ENCODE peak calls at places on chromosome 3, in five cellular contexts. F is A673; A is psoas muscle; N is CD8-positive, alpha-beta T cell; V is pancreas. U is an unnamed sample.

GRCh38 chr3:13647314-13648059 is 98.6 kb downstream of the FBLN2 start:
- DNase-seq in V (no peak), A (no peak), F (peak), N (no peak), U (peak)

GRCh38 chr3:50147861-50148260 is 7.3 kb upstream of the SEMA3F start:
- DNase-seq in N (no peak), F (no peak), V (no peak), A (no peak), U (no peak)

GRCh38 chr3:180693656-180694055 is 14.4 kb upstream of the CCDC39 start:
- DNase-seq in N (no peak), V (no peak), F (no peak), A (no peak), U (no peak)

GRCh38 chr3:129950318-129951046 is 24.0 kb upstream of the TRH start:
- DNase-seq in V (no peak), F (no peak), N (no peak), A (no peak), U (no peak)

GRCh38 chr3:61701019-61701418 is 139.6 kb downstream of the PTPRG start:
- DNase-seq in A (no peak), V (no peak), F (peak), N (no peak), U (no peak)

GRCh38 chr3:40615110-40615915 is 90.6 kb downstream of the ZNF621 start:
- DNase-seq in A (no peak), F (peak), N (no peak), V (no peak), U (no peak)

GRCh38 chr3:11452988-11453847 is 181.0 kb downstream of the ATG7 start:
- DNase-seq in A (no peak), F (peak), N (no peak), V (no peak), U (peak)

GRCh38 chr3:58417075-58417474 is 16.6 kb downstream of the PDHB start:
- DNase-seq in F (no peak), N (no peak), A (no peak), V (no peak), U (no peak)

GRCh38 chr3:34285465-34286188 is 487.2 kb downstream of the PDCD6IP start:
- DNase-seq in V (no peak), A (no peak), N (no peak), F (peak), U (no peak)

GRCh38 chr3:27758083-27758482 is 36.0 kb upstream of the EOMES start:
- DNase-seq in V (no peak), A (no peak), F (no peak), N (no peak), U (peak)

GRCh38 chr3:68889328-68889727 is 43.0 kb downstream of the TAFA4 start:
- DNase-seq in A (no peak), V (no peak), N (no peak), F (no peak), U (no peak)

GRCh38 chr3:45958333-45958791 is 15.1 kb downstream of the CXCR6 start:
- DNase-seq in F (no peak), V (no peak), A (peak), N (no peak), U (no peak)

GRCh38 chr3:104101736-104102135 is 1265.0 kb upstream of the ALCAM start:
- DNase-seq in V (no peak), A (no peak), F (no peak), N (no peak), U (no peak)

GRCh38 chr3:106473576-106474506 is 605.0 kb upstream of the CBLB start:
- DNase-seq in V (no peak), A (no peak), N (no peak), F (no peak), U (no peak)

GRCh38 chr3:61181874-61182273 is 69.4 kb downstream of the FHIT start:
- DNase-seq in V (no peak), N (no peak), A (no peak), F (peak), U (peak)

GRCh38 chr3:138222316-138222715 is 35.2 kb downstream of the ARMC8 start:
- DNase-seq in A (no peak), N (no peak), V (no peak), F (no peak), U (no peak)

GRCh38 chr3:52843881-52844280 is 9.1 kb upstream of the MUSTN1 start:
- DNase-seq in N (no peak), V (no peak), A (peak), F (no peak), U (no peak)

GRCh38 chr3:190017575-190018288 is 103.0 kb downstream of the P3H2 start:
- DNase-seq in A (no peak), F (peak), V (no peak), N (no peak), U (peak)

GRCh38 chr3:141448606-141449216 is 38.1 kb upstream of the RASA2 start:
- DNase-seq in F (no peak), A (no peak), V (no peak), N (no peak), U (no peak)

GRCh38 chr3:46496745-46497555 is 826 bp upstream of the RTP3 start:
- DNase-seq in F (peak), N (peak), A (no peak), V (no peak), U (peak)

GRCh38 chr3:128112406-128112968 is 11.1 kb downstream of the RUVBL1 start:
- DNase-seq in N (peak), A (no peak), F (peak), V (no peak), U (peak)

GRCh38 chr3:98556164-98557130 is 24.7 kb downstream of the GPR15 start:
- DNase-seq in A (no peak), F (no peak), V (no peak), N (peak), U (peak)

GRCh38 chr3:11661052-11661656 is 17.4 kb upstream of the VGLL4 start:
- DNase-seq in N (no peak), F (no peak), A (no peak), V (no peak), U (peak)

GRCh38 chr3:152461460-152461859 is 192.7 kb downstream of the MBNL1 start:
- DNase-seq in F (no peak), N (no peak), A (no peak), V (no peak), U (no peak)

GRCh38 chr3:157464283-157464682 is 27.6 kb downstream of the PTX3 start:
- DNase-seq in N (no peak), A (no peak), V (no peak), F (no peak), U (no peak)

U was measured in RPMI7951.